ENCODE peak calls at places on chromosomes 2 and 18, in five cellular contexts. C is A549, Z is K562, G is GM12878, V is GM23338. S is an unnamed sample.

GRCh38 chr2:106124787-106125549 is 69.1 kb downstream of the UXS1 start:
- DNase-seq in C (no peak), Z (no peak), G (no peak), V (no peak), S (peak)

GRCh38 chr2:190519975-190520767 is 14.4 kb downstream of the NEMP2 start:
- DNase-seq in C (no peak), Z (no peak), G (no peak), V (no peak), S (no peak)

GRCh38 chr2:233714164-233714563 is 1.5 kb downstream of the UGT1A5 start:
- DNase-seq in C (no peak), Z (no peak), G (no peak), V (no peak), S (no peak)

GRCh38 chr18:72114801-72115594 is 429.1 kb downstream of the CBLN2 start:
- DNase-seq in C (no peak), Z (no peak), G (no peak), V (no peak), S (no peak)

GRCh38 chr2:195560209-195560907 is 96.7 kb upstream of the SLC39A10 start:
- DNase-seq in C (no peak), Z (no peak), G (no peak), V (no peak), S (no peak)

GRCh38 chr2:49251766-49252165 is 97.5 kb upstream of the FSHR start:
- DNase-seq in C (no peak), Z (no peak), G (no peak), V (no peak), S (no peak)

GRCh38 chr2:174797792-174798276 is 33.6 kb upstream of the CHRNA1 start:
- DNase-seq in C (no peak), Z (no peak), G (no peak), V (no peak), S (no peak)

GRCh38 chr18:6712401-6712800 is 17.1 kb upstream of the ARHGAP28 start:
- DNase-seq in C (no peak), Z (no peak), G (no peak), V (peak), S (no peak)

GRCh38 chr2:240518981-240519380 is 38.8 kb downstream of the ANKMY1 start:
- DNase-seq in C (no peak), Z (no peak), G (no peak), V (no peak), S (no peak)

GRCh38 chr2:9660154-9660553 is 29.4 kb upstream of the YWHAQ start:
- DNase-seq in C (no peak), Z (no peak), G (no peak), V (peak), S (no peak)

GRCh38 chr2:203909192-203909945 is 27.2 kb upstream of the ICOS start:
- DNase-seq in C (peak), Z (no peak), G (no peak), V (peak), S (peak)

GRCh38 chr18:58934356-58934755 is 69.7 kb downstream of the ZNF532 start:
- DNase-seq in C (no peak), Z (no peak), G (no peak), V (no peak), S (no peak)

GRCh38 chr2:43024515-43024962 is 201.9 kb downstream of the ZFP36L2 start:
- DNase-seq in C (peak), Z (peak), G (no peak), V (peak), S (no peak)

GRCh38 chr2:198376677-198377076 is 572.3 kb downstream of the PLCL1 start:
- DNase-seq in C (no peak), Z (no peak), G (no peak), V (no peak), S (no peak)

GRCh38 chr2:241893265-241893664 is 23.7 kb downstream of the RTP5 start:
- DNase-seq in C (no peak), Z (no peak), G (no peak), V (no peak), S (no peak)

GRCh38 chr2:197296861-197297260 is 13.7 kb downstream of the ANKRD44 start:
- DNase-seq in C (no peak), Z (no peak), G (no peak), V (no peak), S (no peak)

GRCh38 chr2:205361272-205361671 is 321.0 kb upstream of the NRP2 start:
- DNase-seq in C (no peak), Z (no peak), G (no peak), V (no peak), S (no peak)

GRCh38 chr2:14425869-14426268 is 206.6 kb upstream of the LRATD1 start:
- DNase-seq in C (no peak), Z (no peak), G (no peak), V (no peak), S (no peak)

GRCh38 chr2:197001921-197002320 is 75.4 kb upstream of the PGAP1 start:
- DNase-seq in C (no peak), Z (no peak), G (no peak), V (no peak), S (no peak)

GRCh38 chr2:144183744-144184143 is 336.2 kb downstream of the ZEB2 start:
- DNase-seq in C (no peak), Z (no peak), G (peak), V (no peak), S (no peak)

GRCh38 chr2:217166241-217166640 is 306.4 kb upstream of the TNP1 start:
- DNase-seq in C (no peak), Z (peak), G (peak), V (peak), S (peak)

GRCh38 chr2:16767789-16768188 is 102.2 kb upstream of the CYRIA start:
- DNase-seq in C (no peak), Z (no peak), G (no peak), V (no peak), S (no peak)

GRCh38 chr2:20551231-20551944 is 99.5 kb downstream of the HS1BP3 start:
- DNase-seq in C (no peak), Z (no peak), G (no peak), V (no peak), S (no peak)

GRCh38 chr2:174342600-174343342 is 8.0 kb downstream of the SP9 start:
- DNase-seq in C (no peak), Z (no peak), G (no peak), V (peak), S (no peak)

GRCh38 chr18:58682429-58683069 is 11.3 kb downstream of the MALT1 start:
- DNase-seq in C (no peak), Z (no peak), G (no peak), V (no peak), S (peak)

GRCh38 chr18:6917082-6917481 is 187.6 kb downstream of the ARHGAP28 start:
- DNase-seq in C (no peak), Z (no peak), G (no peak), V (peak), S (no peak)

DNA sequence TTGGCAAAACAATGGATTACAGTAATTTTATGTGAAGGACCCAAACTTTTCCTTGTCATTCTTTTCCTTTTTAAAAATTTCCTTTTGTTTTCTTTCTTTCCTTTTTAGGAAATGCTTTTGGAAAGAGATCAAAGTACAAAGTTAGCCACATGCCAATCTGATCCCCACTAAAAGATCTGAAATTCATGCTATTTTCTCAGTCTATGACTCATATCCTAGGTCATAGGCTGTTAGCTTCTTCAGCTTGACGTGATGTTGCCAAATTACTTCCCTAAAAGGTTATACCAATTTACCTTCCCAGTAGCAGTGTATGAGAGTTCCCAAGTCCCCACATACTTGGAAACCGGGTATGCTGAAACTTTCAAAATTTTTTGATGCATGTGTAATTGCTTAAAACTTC is 355.3 kb downstream of the INSIG2 start:
- DNase-seq in C (no peak), Z (no peak), G (no peak), V (no peak), S (peak)
- TF ChIP-seq JUNB in C (no peak), Z (no peak), G (no peak), V (no peak), S (no peak)

DNA sequence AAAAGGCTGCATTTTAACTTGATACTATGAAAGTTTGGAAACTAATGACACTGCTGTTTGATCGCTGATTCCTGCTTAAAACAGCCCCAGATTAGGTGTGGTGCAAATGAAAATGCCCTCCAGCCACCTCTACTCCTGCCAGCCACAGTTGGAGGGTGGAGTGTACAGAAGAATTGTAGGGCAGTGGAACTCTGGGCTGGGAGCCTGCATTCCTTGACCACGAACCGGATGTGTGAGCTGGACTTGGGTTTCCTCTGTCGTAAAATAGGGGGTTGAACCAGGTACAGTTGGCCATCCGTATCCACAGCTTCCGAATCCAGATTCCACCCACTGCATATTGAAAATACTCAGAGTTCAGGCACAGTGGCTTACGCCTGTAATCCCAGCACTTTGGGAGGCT is 84.7 kb upstream of the RFX8 start:
- DNase-seq in C (no peak), Z (no peak), G (no peak), V (no peak), S (no peak)
- TF ChIP-seq JUNB in C (no peak), Z (no peak), G (no peak), V (no peak), S (no peak)

GRCh38 chr2:150479075-150479915 is 8.2 kb downstream of the RND3 start:
- DNase-seq in C (no peak), Z (no peak), G (no peak), V (no peak), S (no peak)
- TF ChIP-seq JUNB in C (no peak), Z (no peak), G (no peak), V (no peak), S (no peak)

GRCh38 chr2:99728166-99728565 is 238.3 kb upstream of the REV1 start:
- DNase-seq in C (no peak), Z (no peak), G (no peak), V (no peak), S (no peak)
- TF ChIP-seq JUNB in C (no peak), Z (no peak), G (no peak), V (no peak), S (no peak)

DNA sequence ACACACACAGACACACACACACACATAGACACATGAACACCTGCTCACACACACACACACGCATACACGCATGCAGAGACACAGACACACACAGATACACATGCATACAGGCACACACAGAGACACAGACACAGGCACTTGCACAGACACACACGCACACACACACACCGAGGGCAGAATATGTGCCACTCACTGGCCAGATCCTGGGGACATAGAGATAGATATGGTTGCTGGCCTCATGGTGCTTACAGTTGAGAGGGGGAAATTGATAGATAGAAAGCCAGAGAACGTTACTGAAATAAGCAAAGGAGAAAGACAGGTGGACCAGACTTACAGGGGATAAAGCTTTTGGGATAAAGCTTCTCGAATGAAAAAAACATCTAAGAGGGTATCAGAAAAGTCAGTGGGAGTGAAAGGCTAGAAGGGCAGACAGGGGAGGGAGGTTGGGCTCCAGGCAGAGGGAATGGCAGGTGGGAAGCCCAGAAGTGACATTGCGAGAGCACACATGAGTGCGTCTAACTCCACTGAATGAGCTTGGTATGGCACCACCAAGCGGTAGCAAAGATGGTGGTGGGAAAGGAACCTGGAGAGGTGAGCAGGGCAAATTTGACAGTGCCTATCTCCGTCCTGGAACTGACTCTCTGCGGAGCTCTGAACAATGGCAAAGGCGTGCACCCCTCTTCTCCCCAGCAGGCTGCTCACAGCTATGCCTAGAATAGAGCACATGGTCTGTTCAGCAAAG is 390.1 kb upstream of the TRIB2 start:
- DNase-seq in C (no peak), Z (no peak), G (no peak), V (peak), S (peak)
- TF ChIP-seq JUNB in C (no peak), Z (no peak), G (no peak), V (no peak), S (no peak)

DNA sequence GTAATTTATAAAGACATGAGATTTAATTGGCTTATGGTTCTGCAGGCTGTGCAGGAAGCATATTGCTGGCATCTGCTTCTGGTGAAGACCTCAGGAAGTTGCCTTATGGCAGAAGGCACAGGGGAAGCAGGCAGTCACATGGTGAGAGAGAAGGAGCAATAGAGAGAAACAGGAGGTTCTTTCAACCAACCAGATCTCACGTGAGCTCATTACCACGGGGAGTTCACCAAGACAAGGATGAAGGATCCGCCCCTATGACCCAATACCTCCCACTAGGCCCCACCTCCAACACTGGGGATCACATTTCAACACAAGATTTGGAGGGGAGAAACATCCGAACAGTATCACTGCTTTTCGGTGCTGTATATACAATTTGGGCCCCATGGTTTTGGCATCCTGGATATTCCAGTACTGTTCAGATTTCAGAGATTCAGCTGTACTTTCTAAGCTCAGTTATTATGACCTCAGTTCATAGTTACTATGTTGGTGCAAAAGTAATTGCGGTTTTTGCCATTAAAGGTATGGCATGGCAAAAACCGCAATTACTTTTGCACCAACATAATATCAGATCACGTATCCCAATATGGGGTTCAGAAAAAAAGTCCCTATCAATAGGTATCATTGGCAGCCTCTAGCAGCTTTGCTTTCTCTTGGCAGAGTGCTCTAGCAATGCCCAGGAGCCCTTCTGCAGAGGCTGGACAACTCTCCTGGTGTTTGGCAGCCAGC is 189.6 kb upstream of the SIX3 start:
- DNase-seq in C (no peak), Z (peak), G (no peak), V (peak), S (no peak)
- TF ChIP-seq JUNB in C (no peak), Z (no peak), G (no peak), V (no peak), S (no peak)

GRCh38 chr2:138373993-138374408 is 127.6 kb upstream of the SPOPL start:
- DNase-seq in C (peak), Z (peak), G (peak), V (peak), S (peak)
- TF ChIP-seq JUNB in C (no peak), Z (no peak), G (no peak), V (no peak), S (no peak)

GRCh38 chr2:98900721-98901120 is 35.3 kb downstream of the CRACDL start:
- DNase-seq in C (no peak), Z (no peak), G (no peak), V (no peak), S (no peak)
- TF ChIP-seq JUNB in C (no peak), Z (no peak), G (no peak), V (no peak), S (no peak)

GRCh38 chr2:30235008-30235655 is 3.8 kb downstream of the LBH start:
- DNase-seq in C (no peak), Z (no peak), G (no peak), V (no peak), S (no peak)
- TF ChIP-seq JUNB in C (no peak), Z (no peak), G (no peak), V (no peak), S (no peak)

GRCh38 chr2:71156531-71156930 is 26.1 kb downstream of the MPHOSPH10 start:
- DNase-seq in C (no peak), Z (no peak), G (no peak), V (peak), S (no peak)
- TF ChIP-seq JUNB in C (no peak), Z (no peak), G (no peak), V (no peak), S (no peak)

S was measured in HepG2.